ENCODE peak calls at places on chromosomes 7 and 10, in five cellular contexts. One of them, this sample, is unnamed.
A peak's percentile ranks its signal among the peaks of the same experiment; 100 is the strongest.

GRCh38 chr7:112104153-112104552 is 102.0 kb downstream of the DOCK4 start:
- DNase-seq in pancreas: no peak
- DNase-seq in heart right ventricle: no peak
- DNase-seq in GM23338: no peak
- DNase-seq in mesenchymal stem cell: no peak
- DNase-seq in this sample: no peak

GRCh38 chr10:24541239-24541753 is 182.4 kb downstream of the ARHGAP21 start:
- DNase-seq in pancreas: no peak
- DNase-seq in heart right ventricle: no peak
- DNase-seq in GM23338: no peak
- DNase-seq in mesenchymal stem cell: no peak
- DNase-seq in this sample: no peak

GRCh38 chr7:157909370-157909769 is 572.6 kb downstream of the DNAJB6 start:
- DNase-seq in pancreas: no peak
- DNase-seq in heart right ventricle: no peak
- DNase-seq in GM23338: no peak
- DNase-seq in mesenchymal stem cell: no peak
- DNase-seq in this sample: no peak

GRCh38 chr7:39616138-39616537 is 7.2 kb upstream of the RALA start:
- DNase-seq in pancreas: no peak
- DNase-seq in heart right ventricle: no peak
- DNase-seq in GM23338: no peak
- DNase-seq in mesenchymal stem cell: peak; percentile 30
- DNase-seq in this sample: no peak

GRCh38 chr10:118966131-118967125 is 63.1 kb upstream of the NANOS1 start:
- DNase-seq in pancreas: no peak
- DNase-seq in heart right ventricle: peak; percentile 21
- DNase-seq in GM23338: no peak
- DNase-seq in mesenchymal stem cell: no peak
- DNase-seq in this sample: no peak

GRCh38 chr10:110643670-110644597 is at the start of gene RBM20:
- DNase-seq in pancreas: no peak
- DNase-seq in heart right ventricle: peak; percentile 59
- DNase-seq in GM23338: peak; percentile 52
- DNase-seq in mesenchymal stem cell: peak; percentile 48
- DNase-seq in this sample: no peak

GRCh38 chr7:70856889-70857511 is 274.9 kb upstream of the GALNT17 start:
- DNase-seq in pancreas: peak; percentile 39
- DNase-seq in heart right ventricle: peak; percentile 46
- DNase-seq in GM23338: peak; percentile 92
- DNase-seq in mesenchymal stem cell: peak; percentile 39
- DNase-seq in this sample: peak; percentile 57

GRCh38 chr10:110459600-110459999 is 38.1 kb upstream of the DUSP5 start:
- DNase-seq in pancreas: no peak
- DNase-seq in heart right ventricle: no peak
- DNase-seq in GM23338: no peak
- DNase-seq in mesenchymal stem cell: no peak
- DNase-seq in this sample: no peak

GRCh38 chr7:45691155-45691656 is 117.0 kb downstream of the ADCY1 start:
- DNase-seq in pancreas: peak; percentile 77
- DNase-seq in heart right ventricle: no peak
- DNase-seq in GM23338: no peak
- DNase-seq in mesenchymal stem cell: no peak
- DNase-seq in this sample: no peak

GRCh38 chr7:141590666-141591065 is 39.5 kb downstream of the AGK start:
- DNase-seq in pancreas: no peak
- DNase-seq in heart right ventricle: no peak
- DNase-seq in GM23338: no peak
- DNase-seq in mesenchymal stem cell: no peak
- DNase-seq in this sample: no peak

GRCh38 chr7:95229301-95229700 is 95.0 kb downstream of the PON1 start:
- DNase-seq in pancreas: no peak
- DNase-seq in heart right ventricle: no peak
- DNase-seq in GM23338: no peak
- DNase-seq in mesenchymal stem cell: no peak
- DNase-seq in this sample: no peak

GRCh38 chr7:143367972-143368371 is 5.5 kb upstream of the FAM131B start:
- DNase-seq in pancreas: no peak
- DNase-seq in heart right ventricle: no peak
- DNase-seq in GM23338: no peak
- DNase-seq in mesenchymal stem cell: no peak
- DNase-seq in this sample: no peak

GRCh38 chr10:3193751-3194150 is 21.2 kb upstream of the PITRM1 start:
- DNase-seq in pancreas: no peak
- DNase-seq in heart right ventricle: no peak
- DNase-seq in GM23338: no peak
- DNase-seq in mesenchymal stem cell: no peak
- DNase-seq in this sample: no peak

GRCh38 chr10:33421789-33422188 is 87.3 kb upstream of the NRP1 start:
- DNase-seq in pancreas: peak; percentile 19
- DNase-seq in heart right ventricle: no peak
- DNase-seq in GM23338: no peak
- DNase-seq in mesenchymal stem cell: peak; percentile 87
- DNase-seq in this sample: peak; percentile 40

GRCh38 chr7:38744746-38745145 is 113.6 kb upstream of the AMPH start:
- DNase-seq in pancreas: no peak
- DNase-seq in heart right ventricle: no peak
- DNase-seq in GM23338: no peak
- DNase-seq in mesenchymal stem cell: no peak
- DNase-seq in this sample: no peak

GRCh38 chr10:92594194-92594593 is 1.3 kb downstream of the KIF11 start:
- DNase-seq in pancreas: no peak
- DNase-seq in heart right ventricle: no peak
- DNase-seq in GM23338: no peak
- DNase-seq in mesenchymal stem cell: no peak
- DNase-seq in this sample: no peak

GRCh38 chr10:118374404-118374803 is 32.3 kb upstream of the FAM204A start:
- DNase-seq in pancreas: no peak
- DNase-seq in heart right ventricle: no peak
- DNase-seq in GM23338: no peak
- DNase-seq in mesenchymal stem cell: no peak
- DNase-seq in this sample: no peak

GRCh38 chr10:32538256-32538655 is 92.3 kb downstream of the CCDC7 start:
- DNase-seq in pancreas: no peak
- DNase-seq in heart right ventricle: no peak
- DNase-seq in GM23338: no peak
- DNase-seq in mesenchymal stem cell: no peak
- DNase-seq in this sample: no peak

GRCh38 chr7:29207469-29207868 is 12.9 kb downstream of the CHN2 start:
- DNase-seq in pancreas: no peak
- DNase-seq in heart right ventricle: no peak
- DNase-seq in GM23338: no peak
- DNase-seq in mesenchymal stem cell: no peak
- DNase-seq in this sample: no peak

GRCh38 chr10:560314-560992 is 129.0 kb downstream of the DIP2C start:
- DNase-seq in pancreas: peak; percentile 22
- DNase-seq in heart right ventricle: no peak
- DNase-seq in GM23338: no peak
- DNase-seq in mesenchymal stem cell: no peak
- DNase-seq in this sample: no peak

GRCh38 chr10:53664620-53665019 is 892.0 kb upstream of the MBL2 start:
- DNase-seq in pancreas: no peak
- DNase-seq in heart right ventricle: no peak
- DNase-seq in GM23338: no peak
- DNase-seq in mesenchymal stem cell: peak; percentile 51
- DNase-seq in this sample: no peak

GRCh38 chr10:71691405-71691804 is 28.2 kb downstream of the C10orf105 start:
- DNase-seq in pancreas: no peak
- DNase-seq in heart right ventricle: no peak
- DNase-seq in GM23338: no peak
- DNase-seq in mesenchymal stem cell: no peak
- DNase-seq in this sample: no peak

GRCh38 chr7:37441405-37441797 is 7.3 kb downstream of the ELMO1 start:
- DNase-seq in pancreas: no peak
- DNase-seq in heart right ventricle: no peak
- DNase-seq in GM23338: no peak
- DNase-seq in mesenchymal stem cell: no peak
- DNase-seq in this sample: no peak

GRCh38 chr10:130137077-130137448 is 872 bp downstream of the GLRX3 start:
- DNase-seq in pancreas: no peak
- DNase-seq in heart right ventricle: no peak
- DNase-seq in GM23338: no peak
- DNase-seq in mesenchymal stem cell: peak; percentile 80
- DNase-seq in this sample: no peak

GRCh38 chr7:48537561-48537960 is 366.3 kb downstream of the ABCA13 start:
- DNase-seq in pancreas: no peak
- DNase-seq in heart right ventricle: no peak
- DNase-seq in GM23338: no peak
- DNase-seq in mesenchymal stem cell: no peak
- DNase-seq in this sample: no peak

GRCh38 chr10:14530465-14530864 is 199.7 kb upstream of the FRMD4A start:
- DNase-seq in pancreas: no peak
- DNase-seq in heart right ventricle: no peak
- DNase-seq in GM23338: no peak
- DNase-seq in mesenchymal stem cell: no peak
- DNase-seq in this sample: no peak

GRCh38 chr7:152382244-152382643 is 53.6 kb downstream of the KMT2C start:
- DNase-seq in pancreas: no peak
- DNase-seq in heart right ventricle: no peak
- DNase-seq in GM23338: no peak
- DNase-seq in mesenchymal stem cell: no peak
- DNase-seq in this sample: no peak

GRCh38 chr10:114256041-114256765 is 17.1 kb downstream of the VWA2 start:
- DNase-seq in pancreas: no peak
- DNase-seq in heart right ventricle: no peak
- DNase-seq in GM23338: no peak
- DNase-seq in mesenchymal stem cell: no peak
- DNase-seq in this sample: no peak

GRCh38 chr10:49007128-49007527 is 67.5 kb upstream of the LRRC18 start:
- DNase-seq in pancreas: no peak
- DNase-seq in heart right ventricle: no peak
- DNase-seq in GM23338: no peak
- DNase-seq in mesenchymal stem cell: no peak
- DNase-seq in this sample: no peak

DNA sequence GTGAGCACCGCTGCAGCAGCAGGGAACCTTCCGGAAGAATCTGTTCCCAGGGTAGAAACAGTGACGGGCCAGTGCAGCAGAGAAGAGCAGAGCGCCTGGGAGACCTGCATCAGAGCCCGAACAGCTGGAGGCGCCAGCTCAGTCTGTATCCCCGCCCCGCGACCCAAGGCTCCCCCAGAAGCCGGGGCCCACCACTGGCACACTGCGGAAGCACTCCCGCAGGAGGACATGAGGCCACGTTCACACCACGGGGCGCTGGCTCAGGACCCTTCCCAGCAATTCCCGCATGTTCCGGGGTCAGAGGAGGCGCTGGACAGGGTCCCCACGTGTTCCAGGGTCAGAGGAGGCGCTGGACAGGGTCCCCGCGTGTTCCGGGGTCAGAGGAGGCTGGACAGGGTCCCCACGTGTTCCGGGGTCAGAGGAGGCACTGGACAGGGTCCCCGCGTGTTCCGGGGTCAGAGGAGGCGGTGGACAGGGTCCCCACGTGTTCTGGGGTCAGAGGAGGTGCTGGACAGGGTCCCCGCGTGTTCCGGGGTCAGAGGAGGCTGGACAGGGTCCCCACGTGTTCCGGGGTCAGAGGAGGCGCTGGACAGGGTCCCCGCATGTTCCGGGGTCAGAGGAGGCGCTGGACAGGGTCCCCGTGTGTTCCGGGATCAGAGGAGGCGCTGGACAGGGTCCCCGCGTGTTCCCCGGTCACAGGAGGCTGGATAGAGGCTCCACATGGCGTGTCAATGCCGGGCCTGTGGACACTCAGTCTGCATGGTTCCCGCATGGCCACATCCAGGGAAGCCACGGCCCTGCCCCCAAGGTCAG is 117.6 kb downstream of the MAD1L1 start:
- DNase-seq in pancreas: no peak
- DNase-seq in heart right ventricle: no peak
- DNase-seq in GM23338: no peak
- DNase-seq in mesenchymal stem cell: no peak
- DNase-seq in this sample: no peak
- H3K4me1 ChIP-seq in pancreas: no peaks in the 10 kb centered on the region
- H3K4me1 ChIP-seq in heart right ventricle: peaks cover 30% of the 10 kb centered on the region
- H3K4me1 ChIP-seq in GM23338: no peaks in the 10 kb centered on the region
- H3K4me1 ChIP-seq in mesenchymal stem cell: peaks cover 48% of the 10 kb centered on the region
- H3K4me1 ChIP-seq in this sample: peaks cover 5% of the 10 kb centered on the region

DNA sequence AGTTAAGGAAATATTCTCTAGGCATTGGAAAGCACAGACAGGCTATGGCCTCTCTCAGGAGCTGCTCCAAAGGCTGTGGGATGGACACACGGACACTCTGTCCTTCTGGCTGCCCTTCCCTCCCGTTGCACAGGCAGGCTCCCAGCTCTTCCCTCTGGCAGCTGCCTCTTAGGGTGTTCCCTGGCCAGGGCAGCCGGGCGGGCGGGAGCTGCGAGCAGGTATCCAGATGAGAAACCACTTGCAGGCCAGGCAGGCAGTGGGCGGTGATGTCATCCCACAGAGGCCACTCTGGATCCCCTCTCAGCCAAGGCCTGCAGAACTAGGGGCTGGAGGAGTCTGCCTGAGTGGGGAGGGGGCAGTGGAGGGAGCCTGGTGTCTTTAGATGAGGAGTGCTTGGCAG is 171.9 kb downstream of the NEURL1 start:
- DNase-seq in pancreas: no peak
- DNase-seq in heart right ventricle: no peak
- DNase-seq in GM23338: no peak
- DNase-seq in mesenchymal stem cell: no peak
- DNase-seq in this sample: no peak
- H3K27ac ChIP-seq in pancreas: no peak overlapping the region
- H3K27ac ChIP-seq in heart right ventricle: peak overlapping the region; percentile 45
- H3K27ac ChIP-seq in GM23338: no peak overlapping the region
- H3K27ac ChIP-seq in mesenchymal stem cell: no peak overlapping the region
- H3K27ac ChIP-seq in this sample: peak overlapping the region; percentile 57

DNA sequence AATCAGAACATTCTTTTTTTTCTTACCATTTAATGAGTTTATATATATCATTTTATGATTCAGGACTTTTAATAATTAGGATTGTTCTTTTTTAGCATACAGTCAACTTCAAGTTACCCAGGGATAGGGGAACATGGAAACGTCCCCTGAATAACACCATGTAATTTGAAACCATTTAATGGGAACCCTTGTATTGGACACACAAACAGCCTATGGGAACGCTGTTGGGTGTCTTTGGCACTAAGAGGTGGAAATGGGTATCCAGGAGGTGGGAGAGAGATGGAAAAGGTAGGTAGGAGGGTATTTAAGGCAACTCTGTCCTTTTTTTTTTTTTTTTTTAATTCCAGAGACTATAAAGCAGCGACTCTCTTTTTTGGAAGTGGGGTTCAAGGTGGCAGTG is 2.6 kb downstream of the LUC7L2 start:
- DNase-seq in pancreas: no peak
- DNase-seq in heart right ventricle: no peak
- DNase-seq in GM23338: peak; percentile 70
- DNase-seq in mesenchymal stem cell: no peak
- DNase-seq in this sample: no peak
- H3K4me1 ChIP-seq in pancreas: peaks cover 25% of the 10 kb centered on the region
- H3K4me1 ChIP-seq in heart right ventricle: peaks cover 73% of the 10 kb centered on the region
- H3K4me1 ChIP-seq in GM23338: peaks cover 19% of the 10 kb centered on the region
- H3K4me1 ChIP-seq in mesenchymal stem cell: peaks cover 3% of the 10 kb centered on the region
- H3K4me1 ChIP-seq in this sample: no peaks in the 10 kb centered on the region

GRCh38 chr7:1993031-1993685 is 239.6 kb downstream of the MAD1L1 start:
- DNase-seq in pancreas: no peak
- DNase-seq in heart right ventricle: no peak
- DNase-seq in GM23338: no peak
- DNase-seq in mesenchymal stem cell: no peak
- DNase-seq in this sample: no peak
- H3K27ac ChIP-seq in pancreas: no peak overlapping the region
- H3K27ac ChIP-seq in heart right ventricle: no peak overlapping the region
- H3K27ac ChIP-seq in GM23338: no peak overlapping the region
- H3K27ac ChIP-seq in mesenchymal stem cell: no peak overlapping the region
- H3K27ac ChIP-seq in this sample: no peak overlapping the region

GRCh38 chr7:22662490-22663145 is 64.4 kb upstream of the IL6 start:
- DNase-seq in pancreas: no peak
- DNase-seq in heart right ventricle: no peak
- DNase-seq in GM23338: no peak
- DNase-seq in mesenchymal stem cell: no peak
- DNase-seq in this sample: no peak
- H3K4me1 ChIP-seq in pancreas: no peaks in the 10 kb centered on the region
- H3K4me1 ChIP-seq in heart right ventricle: no peaks in the 10 kb centered on the region
- H3K4me1 ChIP-seq in GM23338: peaks cover 9% of the 10 kb centered on the region
- H3K4me1 ChIP-seq in mesenchymal stem cell: peaks cover 3% of the 10 kb centered on the region
- H3K4me1 ChIP-seq in this sample: no peaks in the 10 kb centered on the region

This sample was measured in uterus.